ENCODE peak calls at places on chromosomes 7 and 10, in four cellular contexts. L is HepG2, A is GM12878, R is K562. X is an unnamed sample.

GRCh38 chr7:130409722-130410072 is 29.4 kb downstream of the CPA1 start:
- DNase-seq in L (no peak), R (no peak), A (no peak), X (no peak)

GRCh38 chr10:7189909-7190308 is 220.9 kb downstream of the SFMBT2 start:
- DNase-seq in L (no peak), R (no peak), A (no peak), X (no peak)

GRCh38 chr7:54349259-54349658 is 192.9 kb upstream of the VSTM2A start:
- DNase-seq in R (no peak), A (no peak), L (no peak), X (no peak)

GRCh38 chr10:29932991-29933390 is 126.4 kb downstream of the JCAD start:
- DNase-seq in A (no peak), L (no peak), R (no peak), X (no peak)

GRCh38 chr7:124459101-124460052 is 306.2 kb downstream of the GPR37 start:
- DNase-seq in L (peak; percentile 21), R (no peak), A (no peak), X (no peak)

GRCh38 chr7:115662676-115663075 is 367.9 kb downstream of the TFEC start:
- DNase-seq in L (no peak), A (no peak), R (no peak), X (no peak)

GRCh38 chr7:19713676-19714075 is 4.8 kb upstream of the POLR1F start:
- DNase-seq in R (peak; percentile 9), A (peak; percentile 8), L (peak; percentile 23), X (peak; percentile 7)

GRCh38 chr7:108492742-108493141 is 33.2 kb downstream of the PNPLA8 start:
- DNase-seq in L (no peak), R (no peak), A (no peak), X (no peak)

GRCh38 chr7:113087278-113087998 is 811 bp upstream of the GPR85 start:
- DNase-seq in L (peak; percentile 1), R (peak; percentile 96), A (no peak), X (peak; percentile 30)

GRCh38 chr10:13470270-13470669 is 58.5 kb downstream of the BEND7 start:
- DNase-seq in L (no peak), A (no peak), R (no peak), X (no peak)

GRCh38 chr7:34069676-34070075 is 164.3 kb downstream of the BMPER start:
- DNase-seq in R (no peak), A (no peak), L (peak; percentile 43), X (no peak)

GRCh38 chr7:100719523-100720319 is 547 bp upstream of the EPO start:
- DNase-seq in R (no peak), L (peak; percentile 75), A (no peak), X (no peak)

GRCh38 chr7:105799006-105799405 is 77.4 kb downstream of the ATXN7L1 start:
- DNase-seq in L (no peak), R (no peak), A (no peak), X (no peak)

GRCh38 chr7:124758327-124758726 is 7.3 kb downstream of the GPR37 start:
- DNase-seq in A (no peak), R (no peak), L (no peak), X (no peak)

GRCh38 chr7:153190452-153190851 is 430.9 kb downstream of the ACTR3B start:
- DNase-seq in L (no peak), R (peak; percentile 83), A (no peak), X (peak; percentile 55)

GRCh38 chr7:95601324-95601723 is 5.0 kb upstream of the PDK4 start:
- DNase-seq in A (no peak), L (no peak), R (no peak), X (no peak)

GRCh38 chr7:16130127-16131110 is 290.9 kb downstream of the CRPPA start:
- DNase-seq in A (no peak), R (no peak), L (no peak), X (no peak)

GRCh38 chr7:114554781-114555537 is 140.3 kb downstream of the FOXP2 start:
- DNase-seq in L (no peak), R (no peak), A (peak; percentile 41), X (peak; percentile 31)

GRCh38 chr10:131082991-131083465 is 228.5 kb downstream of the TCERG1L start:
- DNase-seq in R (no peak), L (peak; percentile 20), A (no peak), X (no peak)

GRCh38 chr10:133393401-133394063 is 425 bp upstream of the MTG1 start:
- DNase-seq in R (no peak), L (no peak), A (no peak), X (no peak)

GRCh38 chr10:33412261-33413092 is 78.0 kb upstream of the NRP1 start:
- DNase-seq in L (no peak), R (no peak), A (no peak), X (no peak)

GRCh38 chr7:19327011-19327410 is 181.8 kb upstream of the FERD3L start:
- DNase-seq in L (no peak), A (no peak), R (no peak), X (no peak)

GRCh38 chr7:44912775-44913347 is 27.5 kb upstream of the PURB start:
- DNase-seq in L (peak; percentile 20), A (no peak), R (no peak), X (no peak)

GRCh38 chr7:11835260-11835659 is 3.3 kb upstream of the THSD7A start:
- DNase-seq in L (no peak), R (no peak), A (no peak), X (no peak)

GRCh38 chr7:81112731-81113130 is 193.9 kb upstream of the SEMA3C start:
- DNase-seq in A (no peak), L (no peak), R (no peak), X (no peak)

GRCh38 chr7:128405345-128406146 is 4.2 kb downstream of the IMPDH1 start:
- DNase-seq in A (no peak), R (peak; percentile 98), L (no peak), X (peak; percentile 75)

GRCh38 chr10:73992899-73993788 is 4.8 kb upstream of the VCL start:
- DNase-seq in A (no peak), L (no peak), R (peak; percentile 70), X (no peak)

GRCh38 chr7:92685146-92686042 is 95.2 kb upstream of the FAM133B start:
- DNase-seq in L (no peak), A (no peak), R (no peak), X (no peak)

GRCh38 chr10:114776908-114777307 is 44.7 kb upstream of the FHIP2A start:
- DNase-seq in R (no peak), L (no peak), A (no peak), X (no peak)

GRCh38 chr7:117269895-117270294 is 53.0 kb downstream of the WNT2 start:
- DNase-seq in L (no peak), R (no peak), A (no peak), X (no peak)

GRCh38 chr7:46257766-46258448 is 336.8 kb upstream of the IGFBP3 start:
- DNase-seq in R (no peak), A (no peak), L (no peak), X (no peak)

GRCh38 chr7:10875081-10875480 is 98.6 kb upstream of the PHF14 start:
- DNase-seq in A (no peak), R (no peak), L (no peak), X (no peak)

GRCh38 chr7:964401-965231 is 10.1 kb upstream of the ADAP1 start:
- DNase-seq in A (no peak), L (peak; percentile 64), R (no peak), X (peak; percentile 48)

GRCh38 chr10:34859170-34859569 is 44.1 kb upstream of the PARD3 start:
- DNase-seq in L (peak; percentile 29), R (no peak), A (no peak), X (no peak)

GRCh38 chr10:1366811-1367425 is 310.7 kb downstream of the WDR37 start:
- DNase-seq in A (no peak), L (no peak), R (no peak), X (no peak)

GRCh38 chr10:60099998-60100747 is 193.8 kb upstream of the CCDC6 start:
- DNase-seq in A (no peak), R (peak; percentile 53), L (peak; percentile 39), X (peak; percentile 46)
- TF ChIP-seq FOXK2 in A (no peak), R (no peak), L (no peak), X (no peak)

DNA sequence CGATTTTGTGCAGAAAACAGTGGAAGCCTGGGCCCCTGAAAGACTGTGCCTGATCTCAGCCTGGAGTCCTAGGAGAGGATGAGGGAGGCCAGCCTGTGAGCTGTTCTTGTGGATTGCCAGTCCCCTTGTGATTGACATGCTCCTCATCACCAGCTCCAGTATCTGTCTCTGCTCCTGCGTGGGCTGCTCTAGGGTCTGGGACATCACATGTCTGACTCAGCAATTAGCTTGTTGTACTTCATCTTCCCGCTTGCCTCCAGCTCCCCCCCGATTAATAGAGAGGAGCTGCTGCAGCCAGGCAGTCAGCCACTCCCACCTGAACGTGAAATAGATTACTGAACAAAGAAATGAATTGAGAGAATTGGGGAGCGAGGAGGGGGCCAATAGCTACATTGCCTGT is 99.6 kb upstream of the TBX20 start:
- DNase-seq in A (no peak), R (no peak), L (no peak), X (no peak)
- TF ChIP-seq TARDBP in A (no peak), R (no peak), L (no peak), X (no peak)

DNA sequence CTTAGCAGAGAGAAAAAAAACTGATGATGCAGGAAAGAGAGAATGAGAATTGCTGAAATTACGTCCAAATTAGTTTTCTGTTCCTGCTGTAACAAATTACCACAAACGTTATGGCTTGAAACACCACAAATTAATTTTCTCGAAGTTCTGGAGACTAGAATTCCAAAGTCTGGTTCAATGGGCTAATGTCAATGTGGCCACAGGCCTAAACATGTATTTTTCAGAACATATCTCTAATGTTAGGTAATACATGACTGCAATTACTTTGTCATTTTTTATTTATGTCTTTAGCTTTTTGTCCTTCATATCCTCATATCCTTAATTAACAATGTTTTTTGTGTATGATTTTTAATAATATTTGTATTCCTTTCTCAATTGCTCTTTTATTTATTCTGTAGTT is 3.0 kb upstream of the AKR1C3 start:
- DNase-seq in R (no peak), L (no peak), A (no peak), X (no peak)
- TF ChIP-seq FOXK2 in R (no peak), L (no peak), A (no peak), X (no peak)

DNA sequence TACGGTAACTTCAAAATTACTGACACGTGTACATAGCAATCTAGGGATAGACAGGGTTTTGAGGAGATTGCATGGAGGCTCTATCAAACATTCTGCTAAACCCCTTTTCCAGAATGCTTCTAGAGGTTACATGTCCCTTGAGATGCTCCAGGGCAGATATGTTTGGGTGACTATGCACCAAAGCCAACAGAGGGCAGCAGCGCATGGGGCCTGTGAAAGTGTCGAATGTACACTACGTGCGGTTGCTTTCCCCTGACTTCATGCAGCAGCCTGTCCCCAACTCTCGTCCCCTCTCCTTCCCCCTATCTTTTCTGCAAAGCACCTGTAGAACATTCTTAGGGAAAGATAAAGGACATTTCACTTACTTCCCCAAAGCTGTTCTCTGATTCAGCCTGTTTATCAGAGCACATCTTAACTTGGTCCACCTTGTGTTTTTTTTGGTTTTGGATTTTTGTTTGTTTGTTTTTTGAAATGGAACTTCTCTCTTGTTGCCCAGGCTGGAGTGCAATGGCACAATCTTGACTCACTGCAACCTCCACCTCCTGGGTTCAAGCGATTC is 90.2 kb downstream of the UBE3C start:
- DNase-seq in L (peak; percentile 27), R (peak; percentile 41), A (no peak), X (peak; percentile 68)
- TF ChIP-seq TARDBP in L (no peak), R (no peak), A (no peak), X (no peak)

DNA sequence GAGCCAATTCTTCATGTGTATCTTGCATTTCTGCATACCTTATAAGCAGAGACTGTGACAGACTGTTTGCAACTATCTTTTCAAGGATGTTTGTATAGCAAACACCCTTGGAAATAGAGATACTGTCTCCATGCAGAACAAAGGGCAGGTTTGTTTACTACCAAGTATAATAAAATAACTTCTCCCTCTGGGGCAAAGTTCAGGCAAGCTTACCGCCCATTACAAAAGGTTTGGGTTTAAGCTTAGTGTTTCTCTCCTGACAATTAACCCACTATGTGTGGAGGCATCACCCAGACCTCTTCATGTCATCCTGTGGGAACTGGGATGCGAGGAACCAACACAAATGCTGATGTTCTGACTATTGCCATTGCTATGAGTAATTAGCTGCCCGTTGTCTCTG is 479.1 kb upstream of the ZMIZ1 start:
- DNase-seq in R (no peak), L (peak; percentile 87), A (no peak), X (no peak)
- TF ChIP-seq FOXK2 in R (no peak), L (no peak), A (no peak), X (no peak)